ENCODE peak calls at places on chromosomes 5 and 9, in ten cellular contexts. B is psoas muscle; S is NCI-H82; M is activated CD8-positive, alpha-beta memory T cell treated with anti-CD3 and anti-CD28 coated beads for 48 hours; F is PC-3; Y is A172; T is tibial nerve; H is mesothelial cell of epicardium; A is cardiac fibroblast; L is GM23248. N is an unnamed sample.

GRCh38 chr5:19208397-19208796 is 779.6 kb downstream of the CDH18 start:
- DNase-seq in S (no peak), M (no peak), Y (no peak), F (no peak), A (no peak), H (no peak), T (no peak), B (no peak), L (no peak), N (no peak)

GRCh38 chr5:120789918-120790714 is 326.0 kb downstream of the PRR16 start:
- DNase-seq in Y (no peak), T (no peak), L (no peak), H (no peak), S (no peak), B (no peak), F (no peak), A (no peak), M (no peak), N (no peak)

GRCh38 chr9:19127881-19128719 is 808 bp upstream of the PLIN2 start:
- DNase-seq in T (peak), H (no peak), B (no peak), M (peak), S (peak), L (peak), A (peak), Y (no peak), F (no peak), N (no peak)

GRCh38 chr9:33225319-33226152 is 14.4 kb upstream of the SPINK4 start:
- DNase-seq in L (peak), M (peak), H (no peak), T (peak), F (peak), S (peak), B (no peak), A (peak), Y (peak), N (peak)

GRCh38 chr9:14910178-14910805 is at the start of gene FREM1:
- DNase-seq in B (peak), Y (no peak), T (no peak), L (peak), H (no peak), A (no peak), F (no peak), M (no peak), S (peak), N (peak)

GRCh38 chr5:72849546-72849945 is 33.1 kb downstream of the TNPO1 start:
- DNase-seq in H (no peak), T (no peak), F (no peak), B (no peak), Y (peak), A (no peak), M (no peak), S (no peak), L (peak), N (no peak)

GRCh38 chr9:93893899-93894690 is 61.1 kb downstream of the BARX1 start:
- DNase-seq in F (no peak), Y (no peak), S (no peak), B (no peak), L (no peak), A (no peak), T (no peak), M (no peak), H (peak), N (no peak)

GRCh38 chr5:65566505-65566904 is 3.4 kb downstream of the PPWD1 start:
- DNase-seq in H (no peak), B (no peak), Y (no peak), L (no peak), M (no peak), T (no peak), A (no peak), F (no peak), S (no peak), N (no peak)

GRCh38 chr9:592225-592624 is 249.3 kb upstream of the DMRT1 start:
- DNase-seq in Y (no peak), T (no peak), L (no peak), M (no peak), H (no peak), S (peak), A (no peak), B (no peak), F (peak), N (no peak)

GRCh38 chr9:137680445-137681358 is 61.9 kb downstream of the EHMT1 start:
- DNase-seq in L (no peak), H (no peak), S (no peak), Y (no peak), T (no peak), M (no peak), B (no peak), F (no peak), A (no peak), N (no peak)

GRCh38 chr5:127574852-127575679 is 57.6 kb downstream of the PRRC1 start:
- DNase-seq in F (no peak), T (no peak), M (no peak), H (no peak), S (no peak), A (no peak), B (no peak), L (no peak), Y (no peak), N (no peak)

GRCh38 chr5:81187885-81188284 is 45.2 kb upstream of the CKMT2 start:
- DNase-seq in A (no peak), S (no peak), T (no peak), L (no peak), M (no peak), F (no peak), H (no peak), Y (no peak), B (no peak), N (no peak)

GRCh38 chr9:129036923-129037766 is 719 bp downstream of the MIGA2 start:
- DNase-seq in A (peak), Y (no peak), S (peak), M (no peak), T (no peak), F (no peak), L (peak), B (no peak), H (no peak), N (no peak)

GRCh38 chr5:40689442-40689841 is 9.7 kb downstream of the PTGER4 start:
- DNase-seq in S (no peak), T (peak), Y (peak), L (peak), M (no peak), B (no peak), H (no peak), F (peak), A (peak), N (peak)

GRCh38 chr9:89442981-89443817 is 54.7 kb downstream of the SEMA4D start:
- DNase-seq in T (no peak), B (no peak), L (peak), H (no peak), M (no peak), Y (peak), A (peak), S (no peak), F (no peak), N (peak)

GRCh38 chr5:22480305-22480704 is 372.8 kb downstream of the CDH12 start:
- DNase-seq in S (no peak), T (no peak), H (no peak), F (no peak), M (no peak), A (no peak), Y (no peak), B (no peak), L (no peak), N (no peak)

N was measured in fibroblast of mammary gland.